ENCODE peak calls at places on chromosomes 6 and 20, in six cellular contexts. V is NCI-H460, C is AG09319, D is AG08396, Y is psoas muscle, F is mesothelial cell of epicardium. M is an unnamed sample.
A peak's percentile ranks its signal among the peaks of the same experiment; 100 is the strongest.

GRCh38 chr6:3022765-3023662 is 23.3 kb downstream of the NQO2 start:
- DNase-seq in V (no peak), C (no peak), D (no peak), Y (peak; percentile 35), F (no peak), M (no peak)

GRCh38 chr6:135812085-135812526 is 39.4 kb upstream of the PDE7B start:
- DNase-seq in V (peak; percentile 96), C (no peak), D (no peak), Y (peak; percentile 30), F (no peak), M (peak; percentile 65)

GRCh38 chr20:41196653-41197225 is 59.4 kb downstream of the PLCG1 start:
- DNase-seq in V (no peak), C (no peak), D (no peak), Y (no peak), F (no peak), M (no peak)

GRCh38 chr6:14258695-14259655 is 141.4 kb downstream of the CD83 start:
- DNase-seq in V (no peak), C (no peak), D (no peak), Y (no peak), F (no peak), M (no peak)

GRCh38 chr6:53605543-53606235 is 59.9 kb downstream of the KLHL31 start:
- DNase-seq in V (no peak), C (no peak), D (no peak), Y (no peak), F (no peak), M (no peak)

GRCh38 chr20:59666586-59666985 is 62.2 kb downstream of the PHACTR3 start:
- DNase-seq in V (no peak), C (no peak), D (no peak), Y (no peak), F (no peak), M (no peak)

GRCh38 chr6:17656092-17656491 is 50.6 kb downstream of the NUP153 start:
- DNase-seq in V (no peak), C (no peak), D (no peak), Y (no peak), F (no peak), M (no peak)

GRCh38 chr6:34696189-34696738 is 303 bp downstream of the ILRUN start:
- DNase-seq in V (no peak), C (no peak), D (no peak), Y (peak; percentile 67), F (peak; percentile 43), M (no peak)

GRCh38 chr6:167678102-167679101 is 148.3 kb upstream of the AFDN start:
- DNase-seq in V (no peak), C (no peak), D (no peak), Y (peak; percentile 61), F (peak; percentile 38), M (no peak)

GRCh38 chr20:6838181-6838826 is 70.8 kb downstream of the BMP2 start:
- DNase-seq in V (no peak), C (no peak), D (no peak), Y (no peak), F (no peak), M (no peak)

GRCh38 chr6:135722182-135722581 is 129.3 kb upstream of the PDE7B start:
- DNase-seq in V (peak; percentile 19), C (no peak), D (peak; percentile 6), Y (no peak), F (no peak), M (no peak)

GRCh38 chr6:118895241-118895561 is 1.2 kb downstream of the ASF1A start:
- DNase-seq in V (no peak), C (no peak), D (no peak), Y (no peak), F (no peak), M (no peak)

GRCh38 chr6:75201901-75202672 is 3.8 kb downstream of the COL12A1 start:
- DNase-seq in V (no peak), C (no peak), D (no peak), Y (peak; percentile 46), F (no peak), M (peak; percentile 72)

GRCh38 chr6:2713473-2714358 is 37.0 kb downstream of the MYLK4 start:
- DNase-seq in V (no peak), C (no peak), D (peak; percentile 37), Y (no peak), F (no peak), M (no peak)

GRCh38 chr20:46131396-46131795 is 13.3 kb downstream of the CD40 start:
- DNase-seq in V (no peak), C (peak; percentile 10), D (no peak), Y (no peak), F (no peak), M (no peak)

GRCh38 chr6:130535242-130535641 is 169.4 kb downstream of the TMEM200A start:
- DNase-seq in V (no peak), C (no peak), D (no peak), Y (no peak), F (no peak), M (no peak)